ENCODE peak calls at places on chromosomes 11 and 22, in six cellular contexts. T, P, G, X, W and B are unnamed samples.

GRCh38 chr11:61349189-61349751 is 12.4 kb downstream of the CYB561A3 start:
- DNase-seq in T (no peak), P (no peak), G (no peak), X (no peak), W (no peak), B (no peak)

GRCh38 chr22:38221407-38221806 is 19.6 kb downstream of the MAFF start:
- DNase-seq in T (no peak), P (no peak), G (no peak), X (no peak), W (no peak), B (no peak)

GRCh38 chr22:38452373-38453064 is 2.5 kb downstream of the KCNJ4 start:
- DNase-seq in T (no peak), P (no peak), G (no peak), X (no peak), W (no peak), B (no peak)

GRCh38 chr11:33920838-33921613 is 29.1 kb upstream of the LMO2 start:
- DNase-seq in T (no peak), P (no peak), G (no peak), X (no peak), W (peak; percentile 69), B (no peak)

GRCh38 chr11:7571640-7572000 is 57.8 kb downstream of the PPFIBP2 start:
- DNase-seq in T (peak; percentile 66), P (peak; percentile 51), G (peak; percentile 76), X (peak; percentile 70), W (no peak), B (peak; percentile 47)

GRCh38 chr11:113341388-113342165 is 27.2 kb downstream of the TTC12 start:
- DNase-seq in T (no peak), P (no peak), G (no peak), X (peak; percentile 66), W (no peak), B (no peak)

GRCh38 chr11:86954288-86955110 is 696 bp downstream of the FZD4 start:
- DNase-seq in T (peak; percentile 23), P (no peak), G (no peak), X (peak; percentile 71), W (no peak), B (no peak)

GRCh38 chr22:40654522-40655167 is 18.1 kb upstream of the MRTFA start:
- DNase-seq in T (peak; percentile 26), P (no peak), G (no peak), X (peak; percentile 64), W (no peak), B (no peak)

GRCh38 chr22:42173183-42173926 is 42.7 kb upstream of the CYP2D6 start:
- DNase-seq in T (no peak), P (no peak), G (no peak), X (no peak), W (no peak), B (no peak)

GRCh38 chr11:123209591-123209990 is 14.5 kb upstream of the CLMP start:
- DNase-seq in T (no peak), P (no peak), G (no peak), X (no peak), W (no peak), B (no peak)

GRCh38 chr11:102279641-102280170 is 37.6 kb upstream of the BIRC3 start:
- DNase-seq in T (no peak), P (no peak), G (peak; percentile 98), X (no peak), W (peak; percentile 68), B (no peak)

GRCh38 chr11:76653674-76654309 is 16.8 kb downstream of the LRRC32 start:
- DNase-seq in T (no peak), P (no peak), G (no peak), X (no peak), W (no peak), B (no peak)

GRCh38 chr22:42282943-42283287 is 12.5 kb upstream of the TCF20 start:
- DNase-seq in T (no peak), P (no peak), G (no peak), X (no peak), W (no peak), B (no peak)

GRCh38 chr11:43852057-43852636 is 28.5 kb upstream of the ALKBH3 start:
- DNase-seq in T (peak; percentile 64), P (peak; percentile 67), G (peak; percentile 48), X (peak; percentile 73), W (peak; percentile 27), B (peak; percentile 57)

GRCh38 chr11:67429722-67430121 is 1.4 kb downstream of the RPS6KB2 start:
- DNase-seq in T (no peak), P (no peak), G (no peak), X (no peak), W (no peak), B (no peak)

GRCh38 chr11:76205252-76206076 is 838 bp downstream of the WNT11 start:
- DNase-seq in T (no peak), P (no peak), G (no peak), X (no peak), W (no peak), B (no peak)

GRCh38 chr11:122746050-122746478 is 90.5 kb downstream of the UBASH3B start:
- DNase-seq in T (no peak), P (no peak), G (no peak), X (no peak), W (peak; percentile 87), B (no peak)

GRCh38 chr11:59761985-59762384 is 6.8 kb downstream of the STX3 start:
- DNase-seq in T (no peak), P (no peak), G (no peak), X (no peak), W (no peak), B (no peak)

GRCh38 chr11:71188073-71188472 is 64.3 kb downstream of the SHANK2 start:
- DNase-seq in T (no peak), P (no peak), G (no peak), X (no peak), W (no peak), B (no peak)

GRCh38 chr11:117281159-117281558 is 10.0 kb upstream of the BACE1-AS start:
- DNase-seq in T (no peak), P (peak; percentile 50), G (no peak), X (no peak), W (no peak), B (no peak)

GRCh38 chr22:20418211-20418788 is 19.3 kb downstream of the SCARF2 start:
- DNase-seq in T (peak; percentile 100), P (peak; percentile 63), G (peak; percentile 57), X (peak; percentile 88), W (no peak), B (peak; percentile 41)

GRCh38 chr11:657691-658126 is 20.6 kb downstream of the DRD4 start:
- DNase-seq in T (no peak), P (no peak), G (peak; percentile 71), X (no peak), W (no peak), B (no peak)
- TF ChIP-seq REST in T (no peak), P (no peak), G (no peak), X (no peak), W (no peak), B (no peak)

GRCh38 chr11:110986016-110986415 is 259.5 kb upstream of the POU2AF2 start:
- DNase-seq in T (no peak), P (no peak), G (no peak), X (no peak), W (no peak), B (no peak)
- TF ChIP-seq SIN3A in T (no peak), P (no peak), G (no peak), X (no peak), W (no peak), B (no peak)

GRCh38 chr22:31678748-31679147 is 16.7 kb upstream of the PISD start:
- DNase-seq in T (no peak), P (no peak), G (no peak), X (no peak), W (no peak), B (no peak)

GRCh38 chr22:31681625-31682345 is 19.8 kb upstream of the PISD start:
- DNase-seq in T (no peak), P (no peak), G (no peak), X (no peak), W (no peak), B (no peak)

GRCh38 chr22:31680764-31681624 is 19.0 kb upstream of the PISD start:
- DNase-seq in T (no peak), P (no peak), G (no peak), X (no peak), W (no peak), B (no peak)

DNA sequence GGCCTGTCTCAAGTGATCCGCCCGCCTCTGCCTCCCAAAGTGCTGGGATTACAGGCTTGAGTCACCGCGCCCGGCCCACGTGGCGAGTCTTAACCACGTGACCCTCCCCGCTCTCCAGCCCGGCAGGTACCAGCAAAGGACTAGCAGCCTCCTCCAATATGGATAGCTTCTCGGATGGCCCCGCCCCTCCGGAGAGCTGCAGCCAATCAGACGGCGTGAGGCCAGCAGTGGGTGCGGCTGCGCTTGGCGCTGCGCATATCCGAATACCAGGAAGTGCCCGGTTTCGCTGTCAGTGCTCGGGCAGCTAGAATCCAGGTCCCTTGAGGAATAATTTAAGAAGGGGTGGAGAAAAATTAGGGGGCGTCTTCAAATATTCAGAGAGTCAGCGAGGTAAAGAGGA is 14.7 kb upstream of the PISD start:
- DNase-seq in T (no peak), P (peak; percentile 92), G (no peak), X (peak; percentile 94), W (peak; percentile 66), B (no peak)
- TF ChIP-seq POLR2AphosphoS5 in T (no peak), P (peak; percentile 58), G (no peak), X (peak; percentile 60), W (peak; percentile 81), B (no peak)

GRCh38 chr11:32892355-32893090 is at the start of gene QSER1:
- DNase-seq in T (peak; percentile 90), P (no peak), G (peak; percentile 35), X (peak; percentile 97), W (no peak), B (peak; percentile 28)

GRCh38 chr11:32897103-32897502 is 4.5 kb downstream of the QSER1 start:
- DNase-seq in T (no peak), P (no peak), G (no peak), X (no peak), W (no peak), B (no peak)

GRCh38 chr11:32893947-32894827 is 1.6 kb downstream of the QSER1 start:
- DNase-seq in T (peak; percentile 25), P (peak; percentile 88), G (peak; percentile 81), X (peak; percentile 72), W (peak; percentile 39), B (peak; percentile 82)

GRCh38 chr11:32893091-32893946 is 708 bp downstream of the QSER1 start:
- DNase-seq in T (peak; percentile 70), P (no peak), G (peak; percentile 58), X (peak; percentile 87), W (no peak), B (no peak)

DNA sequence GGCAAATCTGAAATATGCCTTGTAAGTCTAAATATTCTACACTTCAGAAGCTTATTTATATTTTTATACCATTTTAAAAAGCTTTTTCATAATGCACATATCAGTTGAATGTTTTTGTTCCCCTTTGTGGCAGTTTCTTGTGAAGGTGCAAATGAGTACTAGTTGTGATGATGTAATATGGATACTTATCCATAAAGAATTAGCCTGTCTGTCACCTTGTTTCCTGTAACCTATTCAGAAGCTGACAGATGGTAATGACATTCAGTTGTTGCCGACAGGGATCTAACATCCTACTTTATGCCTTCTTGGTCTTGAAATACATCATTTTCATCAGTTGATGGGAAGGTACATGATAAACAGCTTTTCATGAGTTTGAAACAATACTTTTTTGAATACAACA is 2.9 kb downstream of the QSER1 start:
- DNase-seq in T (no peak), P (no peak), G (no peak), X (no peak), W (no peak), B (no peak)
- TF ChIP-seq REST in T (no peak), P (no peak), G (no peak), X (no peak), W (no peak), B (no peak)